ENCODE peak calls at places on chromosomes 6 and 20, in ten cellular contexts. Y, K, G, Q, U, O, D, A, L and Z are unnamed samples.

GRCh38 chr6:16873698-16874097 is 112.4 kb upstream of the ATXN1 start:
- DNase-seq in Y (no peak), K (no peak), G (no peak), Q (no peak), U (no peak), O (no peak), D (no peak), A (no peak), L (no peak), Z (no peak)

GRCh38 chr20:58268936-58269619 is 40.4 kb upstream of the RAB22A start:
- DNase-seq in Y (no peak), K (no peak), G (no peak), Q (no peak), U (no peak), O (no peak), D (no peak), A (no peak), L (no peak), Z (no peak)

GRCh38 chr20:62409935-62410741 is 3.1 kb upstream of the CABLES2 start:
- DNase-seq in Y (peak), K (no peak), G (peak), Q (no peak), U (peak), O (no peak), D (no peak), A (no peak), L (peak), Z (peak)

GRCh38 chr20:34877002-34877264 is 521 bp downstream of the ACSS2 start:
- DNase-seq in Y (no peak), K (no peak), G (no peak), Q (no peak), U (no peak), O (no peak), D (no peak), A (no peak), L (peak), Z (no peak)

GRCh38 chr6:109263873-109264700 is 118.2 kb downstream of the CD164 start:
- DNase-seq in Y (no peak), K (no peak), G (no peak), Q (no peak), U (no peak), O (no peak), D (no peak), A (no peak), L (no peak), Z (no peak)

GRCh38 chr6:16132909-16133308 is 4.0 kb downstream of the MYLIP start:
- DNase-seq in Y (no peak), K (no peak), G (no peak), Q (no peak), U (no peak), O (no peak), D (no peak), A (no peak), L (no peak), Z (no peak)

GRCh38 chr6:136823128-136823660 is 802 bp downstream of the PEX7 start:
- DNase-seq in Y (no peak), K (no peak), G (peak), Q (no peak), U (no peak), O (no peak), D (no peak), A (peak), L (no peak), Z (no peak)

GRCh38 chr6:158991017-158991723 is 8.8 kb downstream of the RSPH3 start:
- DNase-seq in Y (no peak), K (no peak), G (no peak), Q (no peak), U (no peak), O (no peak), D (no peak), A (no peak), L (no peak), Z (no peak)

GRCh38 chr20:50575869-50576720 is 65.9 kb downstream of the PTPN1 start:
- DNase-seq in Y (peak), K (no peak), G (no peak), Q (peak), U (no peak), O (peak), D (peak), A (peak), L (peak), Z (peak)

GRCh38 chr6:97085772-97086171 is 161.2 kb downstream of the KLHL32 start:
- DNase-seq in Y (no peak), K (no peak), G (no peak), Q (no peak), U (no peak), O (no peak), D (no peak), A (no peak), L (no peak), Z (no peak)

GRCh38 chr6:153045271-153045670 is 42.8 kb upstream of the MTRF1L start:
- DNase-seq in Y (no peak), K (no peak), G (no peak), Q (no peak), U (no peak), O (no peak), D (no peak), A (no peak), L (no peak), Z (no peak)

GRCh38 chr6:108589244-108589730 is 28.6 kb downstream of the FOXO3 start:
- DNase-seq in Y (no peak), K (no peak), G (peak), Q (no peak), U (no peak), O (no peak), D (no peak), A (no peak), L (peak), Z (peak)

GRCh38 chr20:52083627-52084232 is 107.8 kb downstream of the ZFP64 start:
- DNase-seq in Y (peak), K (peak), G (no peak), Q (no peak), U (peak), O (peak), D (peak), A (peak), L (peak), Z (peak)

GRCh38 chr20:21509597-21510331 is 4.1 kb downstream of the NKX2-2 start:
- DNase-seq in Y (no peak), K (no peak), G (no peak), Q (no peak), U (no peak), O (no peak), D (no peak), A (no peak), L (peak), Z (peak)

GRCh38 chr20:47430862-47431588 is 70.7 kb upstream of the NCOA3 start:
- DNase-seq in Y (no peak), K (no peak), G (no peak), Q (no peak), U (no peak), O (no peak), D (no peak), A (no peak), L (no peak), Z (no peak)

GRCh38 chr6:83126223-83126622 is 58.8 kb downstream of the DOP1A start:
- DNase-seq in Y (no peak), K (no peak), G (no peak), Q (no peak), U (no peak), O (no peak), D (no peak), A (no peak), L (no peak), Z (no peak)

GRCh38 chr6:50791900-50792508 is 26.7 kb upstream of the TFAP2B start:
- DNase-seq in Y (peak), K (no peak), G (no peak), Q (no peak), U (peak), O (no peak), D (no peak), A (no peak), L (no peak), Z (peak)

GRCh38 chr6:158782432-158783166 is 36.6 kb downstream of the EZR start:
- DNase-seq in Y (no peak), K (no peak), G (no peak), Q (no peak), U (peak), O (no peak), D (no peak), A (no peak), L (no peak), Z (no peak)

GRCh38 chr20:64107736-64108457 is 532 bp upstream of the NPBWR2 start:
- DNase-seq in Y (no peak), K (no peak), G (peak), Q (no peak), U (no peak), O (no peak), D (no peak), A (no peak), L (peak), Z (no peak)

GRCh38 chr20:53880108-53880641 is 190.2 kb downstream of the BCAS1 start:
- DNase-seq in Y (no peak), K (no peak), G (no peak), Q (no peak), U (no peak), O (no peak), D (no peak), A (no peak), L (no peak), Z (no peak)

GRCh38 chr6:167762259-167762962 is 64.3 kb upstream of the AFDN start:
- DNase-seq in Y (no peak), K (no peak), G (no peak), Q (no peak), U (no peak), O (no peak), D (no peak), A (no peak), L (no peak), Z (no peak)